ENCODE peak calls at places on chromosomes 2 and 18, in five cellular contexts. O is Peyer's patch; S is IMR-90; A is naive thymus-derived CD4-positive, alpha-beta T cell; X is psoas muscle. C is an unnamed sample. For H3K4me1 and H3K27me3, the result is how much of the 10 kb centered on the place peaks cover.

GRCh38 chr18:3875376-3875775 is 425.4 kb downstream of the TGIF1 start:
- DNase-seq in O (no peak), S (no peak), A (no peak), X (no peak), C (no peak)

GRCh38 chr2:240963376-240964220 is 34.8 kb upstream of the SNED1 start:
- DNase-seq in O (peak), S (no peak), A (peak), X (peak), C (no peak)

GRCh38 chr2:239035997-239036731 is 188.3 kb downstream of the TWIST2 start:
- DNase-seq in O (no peak), S (no peak), A (no peak), X (peak), C (no peak)

GRCh38 chr2:178474560-178474959 is 3.8 kb downstream of the FKBP7 start:
- DNase-seq in O (no peak), S (no peak), A (no peak), X (no peak), C (no peak)

GRCh38 chr2:158321264-158321663 is 135.3 kb downstream of the CCDC148 start:
- DNase-seq in O (no peak), S (peak), A (no peak), X (no peak), C (no peak)

GRCh38 chr18:51621103-51621969 is 423.9 kb upstream of the MEX3C start:
- DNase-seq in O (peak), S (no peak), A (no peak), X (no peak), C (peak)

GRCh38 chr18:12882416-12882815 is 1.6 kb downstream of the PTPN2 start:
- DNase-seq in O (no peak), S (peak), A (no peak), X (no peak), C (no peak)

GRCh38 chr18:75211721-75212625 is 1.4 kb downstream of the TSHZ1 start:
- DNase-seq in O (peak), S (peak), A (peak), X (peak), C (no peak)

GRCh38 chr2:24659862-24660261 is 133.3 kb downstream of the PTRHD1 start:
- DNase-seq in O (no peak), S (no peak), A (no peak), X (no peak), C (no peak)

GRCh38 chr2:173982182-173982714 is 17.1 kb upstream of the SP3 start:
- DNase-seq in O (no peak), S (no peak), A (no peak), X (no peak), C (no peak)
- H3K4me1 ChIP-seq in O (under half), S (under half), A (under half), X (under half), C (under half)

GRCh38 chr2:83990601-83991000 is 468.5 kb downstream of the SUCLG1 start:
- DNase-seq in O (no peak), S (no peak), A (no peak), X (no peak), C (no peak)

GRCh38 chr2:83997889-83998288 is 461.2 kb downstream of the SUCLG1 start:
- DNase-seq in O (no peak), S (no peak), A (no peak), X (no peak), C (no peak)

GRCh38 chr2:83994767-83995166 is 464.3 kb downstream of the SUCLG1 start:
- DNase-seq in O (no peak), S (no peak), A (no peak), X (no peak), C (no peak)

GRCh38 chr2:83991992-83992391 is 467.1 kb downstream of the SUCLG1 start:
- DNase-seq in O (no peak), S (no peak), A (no peak), X (no peak), C (no peak)
- H3K27ac ChIP-seq in O (no peak), S (no peak), A (no peak), X (no peak), C (no peak)

GRCh38 chr2:128421861-128422311 is 103.2 kb upstream of the HS6ST1 start:
- DNase-seq in O (peak), S (no peak), A (no peak), X (peak), C (no peak)
- H3K27me3 ChIP-seq in O (under half), S (under half), A (under half), X (under half), C (under half)

GRCh38 chr18:10526211-10526949 is 553 bp downstream of the NAPG start:
- DNase-seq in O (peak), S (peak), A (peak), X (peak), C (peak)
- H3K4me1 ChIP-seq in O (under half), S (under half), A (under half), X (under half), C (under half)

DNA sequence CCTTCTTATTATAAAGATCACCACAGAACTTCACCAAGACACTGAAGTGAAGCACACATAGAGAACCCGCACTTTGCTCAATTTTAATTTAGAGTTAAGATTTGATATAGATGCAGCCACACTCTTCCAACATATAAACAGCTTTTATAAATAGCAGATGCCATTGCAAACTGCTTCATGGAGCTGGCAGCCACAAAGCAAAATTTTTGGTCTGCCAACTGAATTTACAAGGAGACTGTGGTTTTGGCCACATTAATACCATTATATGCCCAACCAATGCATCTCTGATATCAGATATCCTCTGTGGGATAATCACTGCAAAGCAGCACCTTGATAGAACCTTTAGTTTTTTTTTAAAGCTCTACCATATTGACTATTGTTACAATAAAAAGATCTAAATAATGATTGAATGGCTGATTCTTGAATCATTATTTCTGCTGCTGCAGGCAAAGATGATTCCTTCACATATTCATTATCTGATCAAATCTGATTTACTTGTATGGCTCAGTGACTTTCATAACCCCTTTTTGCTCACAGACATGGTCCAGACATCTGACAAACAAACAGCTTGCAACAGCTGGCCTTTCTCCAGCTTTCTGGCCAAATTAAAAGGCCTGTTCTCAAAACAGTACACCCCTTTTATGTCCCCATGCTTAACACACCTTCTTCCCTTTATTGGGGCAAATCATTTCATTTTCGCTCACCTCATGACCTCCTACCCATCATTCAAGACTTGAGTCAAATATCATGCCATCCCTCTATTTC is 88.4 kb downstream of the METTL4 start:
- DNase-seq in O (no peak), S (no peak), A (no peak), X (no peak), C (no peak)
- H3K27ac ChIP-seq in O (no peak), S (no peak), A (no peak), X (no peak), C (no peak)